ENCODE peak calls at places on chromosomes 13 and 19, in nine cellular contexts. I, L, F, N, U, A, V, W and G are unnamed samples.

GRCh38 chr19:1245884-1246816 is 2.2 kb upstream of the MIDN start:
- DNase-seq in I (no peak), L (no peak), F (no peak), N (peak), U (peak), A (no peak), V (peak), W (peak), G (peak)

GRCh38 chr13:109249780-109250528 is 536.4 kb downstream of the IRS2 start:
- DNase-seq in I (no peak), L (no peak), F (no peak), N (no peak), U (no peak), A (no peak), V (no peak), W (no peak), G (no peak)

GRCh38 chr13:109869312-109870237 is 83.2 kb upstream of the IRS2 start:
- DNase-seq in I (peak), L (peak), F (peak), N (peak), U (peak), A (peak), V (peak), W (peak), G (peak)

GRCh38 chr19:3694361-3695123 is 5.7 kb downstream of the PIP5K1C start:
- DNase-seq in I (no peak), L (no peak), F (no peak), N (no peak), U (no peak), A (no peak), V (no peak), W (no peak), G (no peak)

GRCh38 chr13:22173605-22174004 is 502.7 kb downstream of the FGF9 start:
- DNase-seq in I (peak), L (peak), F (no peak), N (no peak), U (no peak), A (no peak), V (no peak), W (no peak), G (no peak)

GRCh38 chr19:46766569-46767317 is 20.5 kb upstream of the STRN4 start:
- DNase-seq in I (peak), L (no peak), F (peak), N (no peak), U (no peak), A (no peak), V (peak), W (peak), G (peak)

GRCh38 chr19:39265321-39265916 is 2.8 kb upstream of the IFNL2 start:
- DNase-seq in I (peak), L (no peak), F (no peak), N (no peak), U (no peak), A (no peak), V (no peak), W (no peak), G (no peak)

GRCh38 chr19:6060600-6061391 is 49.5 kb downstream of the RFX2 start:
- DNase-seq in I (peak), L (peak), F (peak), N (no peak), U (no peak), A (no peak), V (no peak), W (peak), G (no peak)

GRCh38 chr13:97780486-97780885 is 173.0 kb upstream of the IPO5 start:
- DNase-seq in I (no peak), L (no peak), F (no peak), N (no peak), U (no peak), A (no peak), V (no peak), W (no peak), G (no peak)

GRCh38 chr13:36530050-36530789 is 97.9 kb downstream of the CCNA1 start:
- DNase-seq in I (no peak), L (no peak), F (no peak), N (peak), U (no peak), A (peak), V (peak), W (no peak), G (peak)

GRCh38 chr13:114161644-114162532 is 17.2 kb upstream of the CFAP97D2 start:
- DNase-seq in I (peak), L (peak), F (peak), N (peak), U (no peak), A (no peak), V (peak), W (peak), G (peak)

GRCh38 chr13:109494955-109495354 is 291.4 kb downstream of the IRS2 start:
- DNase-seq in I (peak), L (peak), F (no peak), N (no peak), U (no peak), A (peak), V (no peak), W (no peak), G (no peak)

GRCh38 chr13:36214163-36214921 is at the start of gene SOHLH2:
- DNase-seq in I (no peak), L (no peak), F (no peak), N (no peak), U (no peak), A (no peak), V (no peak), W (no peak), G (peak)

GRCh38 chr13:101415358-101416174 is 742 bp downstream of the NALCN start:
- DNase-seq in I (peak), L (no peak), F (peak), N (no peak), U (no peak), A (no peak), V (no peak), W (peak), G (no peak)

GRCh38 chr19:10998045-10998533 is 37.3 kb downstream of the SMARCA4 start:
- DNase-seq in I (no peak), L (peak), F (no peak), N (no peak), U (no peak), A (peak), V (no peak), W (peak), G (no peak)

DNA sequence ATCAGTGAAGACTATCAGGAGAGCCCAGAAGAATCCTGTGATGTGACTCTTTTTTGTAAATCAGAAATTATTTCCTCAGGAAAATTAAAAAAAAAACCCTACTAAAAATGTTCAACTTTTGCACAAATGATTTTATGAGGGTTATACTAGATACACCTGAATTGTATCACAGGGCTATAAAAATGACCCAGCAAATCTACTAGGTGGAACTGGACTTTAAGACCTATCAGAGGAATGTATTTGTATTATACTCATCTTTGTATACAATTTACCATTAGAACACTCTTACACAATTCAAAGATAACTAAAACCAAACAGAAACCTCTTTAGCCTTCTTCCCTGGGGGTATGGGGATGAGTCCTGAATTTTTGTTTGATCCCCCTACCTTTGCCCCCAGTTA is 7.2 kb downstream of the FBXL3 start:
- DNase-seq in I (no peak), L (no peak), F (no peak), N (no peak), U (no peak), A (no peak), V (no peak), W (no peak), G (no peak)
- H3K27ac ChIP-seq in I (no peak), L (no peak), F (no peak), N (no peak), U (no peak), A (no peak), V (no peak), W (no peak), G (no peak)

GRCh38 chr19:7907122-7907521 is 3.4 kb downstream of the MAP2K7 start:
- DNase-seq in I (no peak), L (no peak), F (no peak), N (no peak), U (no peak), A (no peak), V (no peak), W (no peak), G (peak)

GRCh38 chr19:7905859-7906258 is 2.2 kb downstream of the MAP2K7 start:
- DNase-seq in I (no peak), L (no peak), F (no peak), N (no peak), U (peak), A (no peak), V (no peak), W (no peak), G (peak)

GRCh38 chr19:7903244-7904073 is at the start of gene MAP2K7:
- DNase-seq in I (peak), L (peak), F (peak), N (peak), U (peak), A (peak), V (peak), W (peak), G (peak)

GRCh38 chr19:7904074-7905020 is 670 bp downstream of the MAP2K7 start:
- DNase-seq in I (no peak), L (no peak), F (no peak), N (peak), U (peak), A (no peak), V (peak), W (peak), G (peak)

DNA sequence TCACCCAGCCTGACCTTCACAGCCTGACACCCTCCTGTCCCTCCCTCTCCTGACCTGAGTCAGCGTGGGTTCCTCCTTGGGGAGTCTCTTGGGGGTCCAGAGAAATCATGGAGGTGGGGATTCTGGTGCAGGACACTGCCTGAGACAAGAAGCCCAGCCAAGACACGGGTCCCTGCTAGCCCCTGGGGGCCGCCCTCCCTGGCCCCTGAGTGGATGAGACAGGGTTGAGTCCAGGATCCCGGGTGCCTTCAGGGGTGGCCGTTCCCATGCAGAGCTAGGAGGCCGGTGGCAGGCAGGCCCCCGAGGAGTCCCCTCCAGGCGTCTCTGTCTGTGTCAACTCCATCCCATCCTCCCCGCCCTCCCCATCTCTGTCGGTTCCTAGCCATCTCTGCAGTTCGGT is 1.6 kb downstream of the MAP2K7 start:
- DNase-seq in I (no peak), L (no peak), F (no peak), N (no peak), U (peak), A (no peak), V (no peak), W (no peak), G (no peak)
- H3K4me3 ChIP-seq in I (peak), L (no peak), F (peak), N (no peak), U (no peak), A (no peak), V (no peak), W (peak), G (peak)

GRCh38 chr13:73065665-73066350 is 7.0 kb downstream of the KLF5 start:
- DNase-seq in I (no peak), L (no peak), F (peak), N (no peak), U (no peak), A (no peak), V (no peak), W (no peak), G (no peak)
- H3K27ac ChIP-seq in I (no peak), L (no peak), F (peak), N (no peak), U (no peak), A (no peak), V (peak), W (no peak), G (no peak)

GRCh38 chr19:30026933-30027332 is 84.9 kb downstream of the URI1 start:
- DNase-seq in I (no peak), L (no peak), F (no peak), N (no peak), U (no peak), A (no peak), V (no peak), W (no peak), G (no peak)

GRCh38 chr19:30029721-30030510 is 87.9 kb downstream of the URI1 start:
- DNase-seq in I (no peak), L (peak), F (peak), N (no peak), U (no peak), A (peak), V (no peak), W (no peak), G (no peak)

GRCh38 chr19:30024091-30024490 is 82.1 kb downstream of the URI1 start:
- DNase-seq in I (no peak), L (no peak), F (no peak), N (no peak), U (no peak), A (no peak), V (no peak), W (no peak), G (no peak)

GRCh38 chr19:30028992-30029343 is 86.9 kb downstream of the URI1 start:
- DNase-seq in I (no peak), L (no peak), F (no peak), N (no peak), U (no peak), A (no peak), V (no peak), W (no peak), G (no peak)

DNA sequence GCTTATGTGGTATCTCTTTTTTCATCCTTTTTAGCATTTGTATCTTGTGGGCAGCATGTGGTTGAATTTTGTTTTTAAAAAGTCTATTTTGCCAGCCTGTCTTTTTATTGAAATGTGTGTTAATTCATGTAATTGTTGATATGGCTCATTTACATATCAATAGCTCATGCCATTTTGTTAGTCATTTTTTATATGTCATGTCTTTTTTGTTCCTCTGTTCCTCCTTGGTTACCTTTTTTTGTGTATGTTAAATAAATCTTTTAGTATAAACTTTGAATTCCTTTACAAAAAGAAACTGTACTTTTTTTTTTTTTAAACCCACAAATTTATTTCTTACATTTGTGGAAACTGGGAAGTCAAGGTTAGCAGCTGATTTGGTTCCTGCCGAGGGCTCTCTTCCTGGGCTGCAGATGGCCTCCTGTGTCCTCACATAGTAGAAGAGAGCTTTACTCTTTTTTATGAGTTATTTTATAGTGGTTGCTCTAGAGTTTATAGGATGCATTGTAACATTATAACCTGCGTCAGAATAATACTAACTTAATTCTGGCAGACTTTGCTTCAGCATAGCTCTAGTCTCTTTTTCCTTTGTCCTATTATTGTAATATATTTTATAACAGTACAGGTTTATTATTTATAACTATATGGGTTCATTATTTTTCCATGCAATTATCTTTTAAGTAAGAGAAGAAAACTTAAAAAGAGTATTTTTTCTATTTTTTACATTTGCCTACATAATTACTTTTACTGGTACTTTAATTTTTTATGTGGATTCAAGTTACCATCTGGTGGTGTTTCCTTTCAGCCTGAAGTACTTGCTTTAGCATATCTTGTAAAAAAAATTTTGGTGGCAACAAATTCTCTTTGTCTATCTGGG is 86.3 kb downstream of the URI1 start:
- DNase-seq in I (no peak), L (no peak), F (no peak), N (no peak), U (no peak), A (no peak), V (no peak), W (no peak), G (no peak)
- H3K4me3 ChIP-seq in I (no peak), L (no peak), F (no peak), N (no peak), U (no peak), A (no peak), V (no peak), W (no peak), G (no peak)

GRCh38 chr19:44284968-44285367 is 19.9 kb downstream of the ZNF235 start:
- DNase-seq in I (no peak), L (no peak), F (no peak), N (no peak), U (no peak), A (no peak), V (no peak), W (no peak), G (no peak)
- H3K27ac ChIP-seq in I (no peak), L (no peak), F (no peak), N (no peak), U (no peak), A (no peak), V (no peak), W (no peak), G (no peak)